ENCODE peak calls at places on chromosomes 6 and 20, in eight cellular contexts. F, W, D, A, M, B, K and P are unnamed samples.

GRCh38 chr6:47168176-47168575 is 126.0 kb upstream of the ADGRF1 start:
- DNase-seq in K (peak), W (no peak), M (peak), F (peak), A (peak), B (no peak), D (no peak), P (no peak)

GRCh38 chr20:17841751-17842191 is 126.8 kb downstream of the SNX5 start:
- DNase-seq in M (peak), D (peak), W (no peak), K (peak), A (no peak), B (peak), F (no peak), P (no peak)

GRCh38 chr20:5065489-5066383 is 54.0 kb downstream of the PCNA start:
- DNase-seq in K (peak), B (no peak), D (peak), W (no peak), M (peak), A (peak), F (peak), P (no peak)

GRCh38 chr20:35826361-35826760 is 54.5 kb downstream of the PHF20 start:
- DNase-seq in W (no peak), B (no peak), M (no peak), F (no peak), A (no peak), D (no peak), K (no peak), P (no peak)

GRCh38 chr6:38110407-38111025 is 291.0 kb downstream of the ZFAND3 start:
- DNase-seq in B (no peak), K (no peak), F (no peak), D (no peak), A (no peak), M (no peak), W (no peak), P (no peak)

GRCh38 chr6:14804444-14805210 is 441.2 kb upstream of the JARID2 start:
- DNase-seq in K (peak), A (no peak), D (peak), W (no peak), M (peak), B (peak), F (peak), P (no peak)

GRCh38 chr6:157272866-157273755 is 50.2 kb downstream of the TMEM242 start:
- DNase-seq in M (no peak), F (no peak), D (no peak), A (no peak), K (no peak), W (no peak), B (no peak), P (no peak)

GRCh38 chr6:119337762-119338161 is 11.8 kb downstream of the MAN1A1 start:
- DNase-seq in B (no peak), M (no peak), A (no peak), W (no peak), D (no peak), K (no peak), F (no peak), P (no peak)

GRCh38 chr6:43456737-43457126 is 1.4 kb upstream of the DLK2 start:
- DNase-seq in D (no peak), F (no peak), A (no peak), B (no peak), K (no peak), M (no peak), W (no peak), P (no peak)

GRCh38 chr6:91088515-91088914 is 501.6 kb upstream of the MAP3K7 start:
- DNase-seq in K (no peak), B (no peak), W (no peak), A (no peak), M (no peak), D (no peak), F (no peak), P (no peak)

GRCh38 chr6:42532038-42532669 is 31.7 kb upstream of the UBR2 start:
- DNase-seq in M (peak), F (no peak), D (no peak), K (no peak), W (no peak), A (peak), B (no peak), P (no peak)

GRCh38 chr20:62955519-62956386 is 3.2 kb downstream of the SLC17A9 start:
- DNase-seq in B (no peak), K (peak), D (no peak), W (no peak), A (no peak), F (peak), M (no peak), P (no peak)

GRCh38 chr6:1519597-1519996 is 90.1 kb upstream of the FOXC1 start:
- DNase-seq in M (no peak), W (no peak), D (no peak), B (no peak), F (no peak), A (no peak), K (no peak), P (no peak)

GRCh38 chr6:84411060-84411629 is 183.7 kb upstream of the CEP162 start:
- DNase-seq in K (no peak), B (no peak), D (no peak), A (no peak), M (peak), F (no peak), W (no peak), P (no peak)

GRCh38 chr20:49517509-49518100 is 35.1 kb upstream of the KCNB1 start:
- DNase-seq in W (no peak), B (no peak), F (no peak), D (no peak), M (no peak), K (no peak), A (no peak), P (no peak)

GRCh38 chr20:18585134-18585533 is 2.7 kb upstream of the DTD1 start:
- DNase-seq in W (no peak), D (no peak), F (no peak), K (no peak), A (peak), M (peak), B (no peak), P (no peak)

DNA sequence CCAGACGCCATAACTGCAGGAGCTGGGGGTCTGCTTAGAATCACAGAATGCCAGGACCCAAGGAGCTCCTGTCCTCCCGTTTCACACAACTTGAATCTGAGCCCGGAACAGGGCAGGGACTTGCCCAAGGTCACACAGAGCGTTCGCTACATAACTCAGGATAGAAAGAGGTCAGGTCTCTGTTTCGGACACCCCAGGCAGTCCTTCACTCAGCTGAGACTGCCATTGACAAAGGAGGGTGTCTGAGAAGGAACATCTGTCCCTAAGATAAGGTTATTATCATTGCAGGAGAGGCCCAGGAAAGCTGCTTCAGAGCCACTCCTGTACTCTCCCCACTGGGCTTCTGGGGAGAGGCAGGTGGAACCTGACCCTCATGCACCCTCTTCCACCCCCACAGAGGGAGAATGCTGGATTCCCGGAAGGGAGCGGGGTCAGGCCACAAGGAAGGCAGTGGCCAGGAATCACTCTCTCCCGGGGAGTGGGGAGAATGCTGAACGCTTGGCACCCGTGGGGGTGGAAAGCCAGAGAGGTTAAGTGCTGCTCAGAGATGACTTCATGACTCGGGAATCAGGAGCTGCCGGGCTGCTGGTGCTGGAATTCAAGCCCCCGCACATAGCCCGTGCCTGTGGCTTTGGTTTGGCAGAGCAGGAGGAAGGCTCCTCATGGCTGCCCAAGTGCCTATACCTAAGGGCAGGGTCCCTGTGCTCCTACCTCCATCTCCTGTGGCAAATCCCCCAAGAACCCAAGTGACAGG is 10.7 kb downstream of the SDC4 start:
- DNase-seq in F (peak), K (peak), B (no peak), W (no peak), A (no peak), M (peak), D (peak), P (no peak)
- TF ChIP-seq POLR2A in F (no peak), K (peak), B (peak), W (no peak), A (no peak), M (no peak), D (no peak), P (no peak)

GRCh38 chr6:36885461-36886401 is at the start of gene C6orf89:
- DNase-seq in A (peak), K (peak), W (peak), D (peak), F (peak), M (peak), B (peak), P (peak)
- TF ChIP-seq POLR2A in A (no peak), K (peak), W (peak), D (peak), F (no peak), M (peak), B (peak), P (peak)

DNA sequence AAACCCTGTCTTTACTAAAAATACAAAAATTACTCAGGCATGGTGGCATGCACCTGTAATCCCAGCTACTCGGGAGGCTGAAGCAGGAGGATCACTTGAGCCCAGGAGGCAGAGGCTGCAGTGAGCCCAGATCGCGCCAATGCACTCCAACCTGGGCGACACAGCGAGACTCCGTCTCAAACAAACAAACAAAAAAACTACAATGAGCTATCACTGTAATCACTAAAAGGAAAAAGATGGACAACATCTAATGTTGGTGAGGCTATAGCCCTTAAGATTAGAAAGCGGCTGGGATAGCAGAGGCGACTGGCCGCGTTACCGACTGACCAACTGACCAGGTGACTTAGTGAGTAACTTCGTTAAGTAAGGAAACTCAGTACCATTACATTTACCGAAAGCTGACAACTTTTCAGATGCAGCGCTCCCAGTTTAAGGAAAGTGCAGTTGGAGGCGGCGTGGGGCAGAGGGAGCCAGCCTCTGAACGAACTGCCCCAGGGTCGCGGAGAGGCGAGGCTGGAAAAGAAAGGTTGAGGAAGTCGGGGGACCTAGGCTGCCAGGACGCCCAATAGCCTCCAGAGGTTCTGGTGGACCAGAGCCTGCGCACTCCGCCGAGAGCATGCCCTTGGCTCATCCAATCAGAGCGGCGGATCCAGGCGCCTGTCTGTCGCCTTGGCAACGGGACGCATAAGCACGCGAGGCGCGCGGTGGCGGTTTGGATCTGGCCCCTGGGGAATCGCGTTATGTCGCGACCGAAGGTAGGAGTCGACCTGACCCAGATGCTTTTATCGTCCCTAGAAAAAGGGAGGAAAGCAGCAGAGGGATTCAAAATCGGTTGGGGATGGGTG is 8.9 kb downstream of the TTLL9 start:
- DNase-seq in A (peak), K (peak), F (peak), D (peak), M (peak), B (peak), W (peak), P (peak)
- TF ChIP-seq POLR2A in A (peak), K (peak), F (no peak), D (no peak), M (no peak), B (peak), W (no peak), P (no peak)

DNA sequence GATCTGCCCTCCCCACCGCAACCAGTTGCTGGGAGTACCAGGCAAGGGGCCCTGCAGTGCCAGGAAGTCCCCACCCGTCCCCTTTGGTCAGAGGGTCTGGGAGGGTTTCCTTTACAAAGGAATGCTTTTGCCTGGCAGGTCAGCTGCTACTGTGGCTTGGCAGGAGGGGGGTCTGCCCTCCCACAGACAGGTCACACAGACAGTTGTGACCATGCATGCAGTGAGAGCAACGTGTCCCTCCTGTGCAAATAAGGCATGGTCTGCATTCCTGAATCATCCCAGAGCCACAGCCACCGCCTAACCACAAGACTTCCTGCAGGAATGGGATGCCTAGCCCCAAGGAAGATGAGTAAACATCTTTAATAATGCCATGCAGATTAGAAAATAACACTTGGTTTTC is 439 bp upstream of the F13A1 start:
- DNase-seq in D (no peak), M (no peak), W (no peak), F (no peak), K (no peak), B (no peak), A (no peak), P (no peak)
- TF ChIP-seq POLR2A in D (no peak), M (no peak), W (no peak), F (no peak), K (no peak), B (no peak), A (no peak), P (no peak)

DNA sequence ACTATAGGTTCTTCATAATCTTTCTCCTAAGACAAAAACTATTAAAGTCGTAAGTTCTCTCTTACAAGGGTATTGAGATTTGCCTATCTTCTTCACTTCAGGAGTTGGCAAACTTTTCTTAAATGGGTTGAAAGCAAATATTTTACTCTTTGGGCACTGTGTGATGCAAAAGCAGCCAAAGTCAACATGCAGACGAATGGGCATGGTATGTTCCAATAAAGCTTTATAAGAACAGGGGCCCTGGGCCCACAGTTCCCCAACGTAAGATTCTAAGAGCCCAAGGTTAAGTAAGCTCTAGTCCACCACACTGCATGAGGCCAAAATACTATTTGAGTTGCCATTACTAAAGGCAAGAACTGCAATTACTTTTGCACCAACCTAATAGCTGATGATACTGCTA is 11.5 kb downstream of the CD164 start:
- DNase-seq in D (no peak), K (no peak), B (no peak), A (no peak), F (no peak), W (no peak), M (no peak), P (no peak)
- TF ChIP-seq POLR2A in D (no peak), K (no peak), B (no peak), A (no peak), F (no peak), W (no peak), M (no peak), P (no peak)

GRCh38 chr6:4136354-4136831 is 1.0 kb upstream of the ECI2 start:
- DNase-seq in M (no peak), D (no peak), B (no peak), F (no peak), W (no peak), A (no peak), K (no peak), P (no peak)

GRCh38 chr6:4133941-4134838 is 1.2 kb downstream of the ECI2 start:
- DNase-seq in D (peak), B (no peak), A (no peak), F (peak), W (no peak), M (no peak), K (no peak), P (peak)

GRCh38 chr6:4139272-4139671 is 3.9 kb upstream of the ECI2 start:
- DNase-seq in D (no peak), W (no peak), B (no peak), A (no peak), F (no peak), M (no peak), K (no peak), P (no peak)

GRCh38 chr6:4134841-4135664 is at the start of gene ECI2:
- DNase-seq in K (peak), A (no peak), F (peak), W (no peak), B (peak), M (peak), D (no peak), P (peak)

GRCh38 chr6:4135665-4136353 is 434 bp upstream of the ECI2 start:
- DNase-seq in K (peak), A (peak), W (peak), F (peak), M (peak), D (peak), B (peak), P (peak)
- TF ChIP-seq POLR2A in K (peak), A (peak), W (peak), F (no peak), M (no peak), D (peak), B (peak), P (no peak)

GRCh38 chr6:166318227-166318626 is 10.0 kb upstream of the PRR18 start:
- DNase-seq in K (no peak), B (no peak), F (no peak), M (no peak), W (no peak), A (no peak), D (no peak), P (no peak)

GRCh38 chr6:166314454-166314853 is 6.3 kb upstream of the PRR18 start:
- DNase-seq in D (no peak), K (no peak), M (no peak), F (no peak), A (no peak), B (no peak), W (no peak), P (no peak)

GRCh38 chr6:166313255-166314070 is 5.3 kb upstream of the PRR18 start:
- DNase-seq in M (peak), D (peak), A (peak), F (peak), W (peak), K (no peak), B (no peak), P (peak)

GRCh38 chr6:166317261-166318212 is 9.3 kb upstream of the PRR18 start:
- DNase-seq in F (no peak), K (no peak), B (no peak), D (no peak), M (no peak), W (no peak), A (no peak), P (no peak)

GRCh38 chr6:166318649-166319600 is 10.7 kb upstream of the PRR18 start:
- DNase-seq in B (no peak), D (no peak), K (peak), W (no peak), F (no peak), M (no peak), A (no peak), P (no peak)
- TF ChIP-seq POLR2A in B (no peak), D (no peak), K (no peak), W (peak), F (no peak), M (no peak), A (no peak), P (no peak)

DNA sequence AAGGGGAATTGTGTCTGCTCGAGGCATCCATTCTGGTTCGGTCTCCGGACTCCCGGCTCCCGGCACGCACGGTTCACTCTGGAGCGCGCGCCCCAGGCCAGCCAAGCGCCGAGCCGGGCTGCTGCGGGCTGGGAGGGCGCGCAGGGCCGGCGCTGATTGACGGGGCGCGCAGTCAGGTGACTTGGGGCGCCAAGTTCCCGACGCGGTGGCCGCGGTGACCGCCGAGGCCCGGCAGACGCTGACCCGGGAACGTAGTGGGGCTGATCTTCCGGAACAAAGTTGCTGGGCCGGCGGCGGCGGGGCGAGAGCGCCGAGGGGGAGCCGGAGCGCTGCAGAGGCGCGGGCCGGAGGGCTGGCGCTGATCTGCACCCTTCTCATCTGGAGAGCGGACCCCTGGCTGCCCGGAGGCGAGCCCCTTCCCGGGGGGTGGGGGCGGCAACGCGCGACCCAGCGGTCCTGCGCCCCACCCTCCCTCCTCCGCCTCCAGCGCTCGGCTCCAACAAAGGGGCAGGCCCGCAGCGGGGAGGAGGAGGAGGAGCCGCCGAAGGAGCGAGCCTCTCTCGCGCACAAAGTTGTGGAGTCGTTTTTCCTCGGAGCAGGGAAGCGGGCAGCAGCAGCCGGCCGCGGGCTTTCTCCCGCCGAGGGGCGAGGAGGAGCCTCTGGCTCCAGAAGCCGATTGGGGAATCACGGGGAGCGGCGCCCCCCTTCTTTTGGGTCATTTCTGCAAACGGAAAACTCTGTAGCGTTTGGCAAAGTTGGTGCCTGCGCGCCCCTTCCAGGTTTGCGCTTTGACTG is at the start of gene UTRN:
- DNase-seq in B (peak), M (peak), D (peak), F (peak), A (no peak), W (no peak), K (peak), P (peak)
- TF ChIP-seq POLR2A in B (peak), M (no peak), D (peak), F (no peak), A (no peak), W (no peak), K (peak), P (no peak)

DNA sequence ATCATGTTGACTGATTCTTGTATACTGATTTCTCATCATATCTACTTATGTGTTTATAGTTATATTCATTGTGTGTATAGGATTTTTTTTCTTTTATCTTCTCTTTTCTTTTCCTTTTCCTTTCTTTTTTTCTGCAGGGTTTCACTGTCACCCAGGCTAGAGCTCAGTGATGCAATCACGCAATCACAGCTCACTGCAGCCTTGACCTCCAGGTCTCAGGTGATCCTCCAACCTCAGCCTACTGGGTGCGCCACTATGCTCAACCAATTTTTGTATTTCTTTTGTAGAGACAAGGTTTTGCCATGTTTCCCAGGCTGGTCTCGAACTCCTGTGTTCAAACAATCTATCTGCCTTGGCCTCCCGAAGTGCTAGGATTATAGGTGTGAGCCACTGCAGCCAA is 1.6 kb upstream of the PBOV1 start:
- DNase-seq in F (no peak), D (no peak), A (no peak), K (no peak), M (no peak), B (no peak), W (no peak), P (no peak)
- TF ChIP-seq POLR2A in F (no peak), D (no peak), A (no peak), K (no peak), M (no peak), B (no peak), W (no peak), P (no peak)